ENCODE peak calls at places on chromosomes 4 and X, in seven cellular contexts. U is endothelial cell of umbilical vein, O is astrocyte of the spinal cord, F is left ventricle myocardium inferior, S is esophagus squamous epithelium, C is GM06990, A is BJ. L is an unnamed sample.

GRCh38 chr4:966266-967112 is 6.9 kb downstream of the DGKQ start:
- DNase-seq in U (no peak), O (no peak), F (no peak), S (no peak), C (no peak), A (no peak), L (no peak)

GRCh38 chr4:36493240-36493639 is 211.8 kb downstream of the DTHD1 start:
- DNase-seq in U (no peak), O (no peak), F (no peak), S (no peak), C (no peak), A (no peak), L (no peak)

GRCh38 chr4:133146574-133147198 is 2.4 kb upstream of the PCDH10 start:
- DNase-seq in U (peak), O (peak), F (no peak), S (no peak), C (no peak), A (no peak), L (peak)

GRCh38 chrX:69133561-69134542 is 31.4 kb downstream of the PJA1 start:
- DNase-seq in U (peak), O (peak), F (no peak), S (no peak), C (no peak), A (no peak), L (no peak)

GRCh38 chrX:48086119-48086518 is 14.7 kb upstream of the ZNF630 start:
- DNase-seq in U (no peak), O (no peak), F (no peak), S (no peak), C (no peak), A (no peak), L (no peak)

GRCh38 chrX:17174671-17175070 is 200.3 kb upstream of the NHS start:
- DNase-seq in U (no peak), O (no peak), F (peak), S (no peak), C (no peak), A (no peak), L (no peak)

GRCh38 chr4:128653514-128654420 is 155.7 kb upstream of the JADE1 start:
- DNase-seq in U (no peak), O (no peak), F (peak), S (no peak), C (no peak), A (no peak), L (no peak)

GRCh38 chr4:88659061-88659889 is 38.4 kb downstream of the NAP1L5 start:
- DNase-seq in U (peak), O (peak), F (no peak), S (no peak), C (no peak), A (no peak), L (peak)

GRCh38 chrX:45761920-45762319 is 561.2 kb upstream of the DIPK2B start:
- DNase-seq in U (no peak), O (no peak), F (no peak), S (no peak), C (no peak), A (no peak), L (no peak)

GRCh38 chr4:164441131-164441530 is 312.8 kb upstream of the SMIM31 start:
- DNase-seq in U (no peak), O (no peak), F (no peak), S (no peak), C (no peak), A (no peak), L (no peak)

GRCh38 chr4:137635108-137635507 is 102.8 kb upstream of the PCDH18 start:
- DNase-seq in U (no peak), O (no peak), F (no peak), S (no peak), C (no peak), A (no peak), L (no peak)

GRCh38 chrX:53093177-53093655 is 726 bp upstream of the KANTR start:
- DNase-seq in U (peak), O (peak), F (peak), S (no peak), C (peak), A (no peak), L (peak)

GRCh38 chr4:60757986-60758385 is 442.1 kb upstream of the ADGRL3 start:
- DNase-seq in U (no peak), O (peak), F (no peak), S (no peak), C (no peak), A (no peak), L (no peak)

GRCh38 chr4:98383431-98384106 is 122.4 kb downstream of the RAP1GDS1 start:
- DNase-seq in U (no peak), O (no peak), F (no peak), S (no peak), C (no peak), A (no peak), L (no peak)

GRCh38 chr4:139331185-139331584 is 28.9 kb upstream of the NDUFC1 start:
- DNase-seq in U (no peak), O (no peak), F (no peak), S (no peak), C (no peak), A (no peak), L (no peak)

GRCh38 chrX:24190500-24191156 is 41.1 kb downstream of the ZFX start:
- DNase-seq in U (no peak), O (peak), F (no peak), S (no peak), C (no peak), A (no peak), L (no peak)

GRCh38 chrX:71367396-71367795 is 1.2 kb downstream of the TAF1 start:
- DNase-seq in U (no peak), O (no peak), F (no peak), S (no peak), C (peak), A (no peak), L (no peak)

DNA sequence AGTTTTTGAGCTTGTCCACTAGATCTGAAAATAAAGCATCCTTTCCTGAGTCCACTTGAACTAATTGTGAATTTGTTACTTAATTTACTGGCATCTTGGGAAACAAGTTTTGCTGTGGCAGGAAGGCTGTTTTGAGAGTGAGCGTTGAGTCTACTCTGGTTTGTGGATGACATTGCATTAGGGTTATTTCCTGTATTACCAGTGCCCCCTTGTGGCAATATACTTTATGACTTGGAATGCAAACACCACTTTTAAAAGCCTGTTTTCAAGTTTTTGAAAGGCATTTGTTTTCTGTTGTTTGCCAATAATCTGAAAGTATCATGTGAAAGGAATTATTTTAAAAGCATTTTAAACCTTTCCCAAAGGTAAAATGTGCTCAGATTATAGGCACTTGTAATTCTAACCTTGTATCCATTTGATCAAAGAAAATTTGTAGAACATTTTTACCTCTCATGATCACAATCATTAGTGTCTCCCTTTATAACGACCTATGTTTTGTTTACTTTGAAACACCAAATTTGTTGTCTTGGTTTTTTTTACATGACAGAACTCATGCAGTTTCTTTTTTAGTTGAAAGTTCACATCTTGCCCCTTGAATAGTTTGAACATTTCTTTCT is 18.0 kb upstream of the CYP2U1 start:
- DNase-seq in U (peak), O (peak), F (no peak), S (no peak), C (peak), A (peak), L (peak)
- TF ChIP-seq CTCF in U (peak), O (peak), F (peak), S (peak), C (peak), A (peak), L (peak)

DNA sequence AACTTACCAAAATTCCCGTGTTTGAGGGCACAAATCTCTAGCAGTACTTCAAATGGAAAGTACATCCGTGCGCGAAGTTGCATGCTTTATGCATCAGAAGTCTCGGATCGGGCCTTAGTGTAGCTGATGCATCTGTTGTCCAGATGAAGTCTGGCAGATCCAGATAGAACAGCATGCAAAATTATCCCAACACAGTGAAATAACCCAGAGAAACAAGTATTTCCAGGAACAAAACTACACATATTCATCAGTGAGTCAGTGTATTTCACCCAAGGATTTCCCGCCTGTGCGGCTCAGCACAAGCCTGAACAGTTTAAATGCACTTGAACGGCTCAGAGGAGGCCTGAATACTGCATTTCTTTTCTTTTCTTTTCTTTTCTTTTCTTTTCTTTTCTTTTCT is 27.4 kb upstream of the CLDN24 start:
- DNase-seq in U (no peak), O (peak), F (no peak), S (no peak), C (no peak), A (peak), L (no peak)
- H3K4me3 ChIP-seq in U (no peak), O (no peak), F (no peak), S (peak), C (no peak), A (peak), L (no peak)

GRCh38 chrX:119721487-119721886 is 28.5 kb upstream of the SEPTIN6 start:
- DNase-seq in U (no peak), O (no peak), F (no peak), S (no peak), C (no peak), A (no peak), L (no peak)
- TF ChIP-seq CTCF in U (no peak), O (no peak), F (no peak), S (no peak), C (no peak), A (no peak), L (no peak)

GRCh38 chr4:173051697-173052096 is 116.9 kb upstream of the GALNT7 start:
- DNase-seq in U (peak), O (peak), F (no peak), S (no peak), C (no peak), A (peak), L (no peak)
- H3K4me3 ChIP-seq in U (no peak), O (no peak), F (peak), S (no peak), C (no peak), A (no peak), L (no peak)

DNA sequence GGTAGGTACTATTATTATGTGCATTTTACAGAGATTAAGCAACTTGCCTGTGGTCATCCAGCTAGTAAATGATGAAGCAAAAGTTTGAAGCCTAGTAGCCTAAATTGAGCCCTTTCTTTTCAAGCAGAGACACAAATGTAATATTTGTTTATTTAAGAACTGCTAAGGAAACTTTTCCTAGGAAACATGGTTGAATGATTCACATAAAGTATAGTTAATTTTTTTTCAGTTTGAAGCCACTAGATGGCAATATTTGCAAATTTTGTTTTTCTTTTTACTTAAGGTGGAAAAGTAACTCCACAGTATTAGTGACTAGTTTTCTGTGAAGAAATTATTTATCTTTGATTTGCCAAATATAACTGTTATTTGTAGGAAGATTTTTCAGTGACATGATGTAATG is 52.8 kb upstream of the ANKRD17 start:
- DNase-seq in U (peak), O (peak), F (no peak), S (no peak), C (no peak), A (no peak), L (peak)
- TF ChIP-seq CTCF in U (peak), O (peak), F (peak), S (peak), C (no peak), A (peak), L (peak)

DNA sequence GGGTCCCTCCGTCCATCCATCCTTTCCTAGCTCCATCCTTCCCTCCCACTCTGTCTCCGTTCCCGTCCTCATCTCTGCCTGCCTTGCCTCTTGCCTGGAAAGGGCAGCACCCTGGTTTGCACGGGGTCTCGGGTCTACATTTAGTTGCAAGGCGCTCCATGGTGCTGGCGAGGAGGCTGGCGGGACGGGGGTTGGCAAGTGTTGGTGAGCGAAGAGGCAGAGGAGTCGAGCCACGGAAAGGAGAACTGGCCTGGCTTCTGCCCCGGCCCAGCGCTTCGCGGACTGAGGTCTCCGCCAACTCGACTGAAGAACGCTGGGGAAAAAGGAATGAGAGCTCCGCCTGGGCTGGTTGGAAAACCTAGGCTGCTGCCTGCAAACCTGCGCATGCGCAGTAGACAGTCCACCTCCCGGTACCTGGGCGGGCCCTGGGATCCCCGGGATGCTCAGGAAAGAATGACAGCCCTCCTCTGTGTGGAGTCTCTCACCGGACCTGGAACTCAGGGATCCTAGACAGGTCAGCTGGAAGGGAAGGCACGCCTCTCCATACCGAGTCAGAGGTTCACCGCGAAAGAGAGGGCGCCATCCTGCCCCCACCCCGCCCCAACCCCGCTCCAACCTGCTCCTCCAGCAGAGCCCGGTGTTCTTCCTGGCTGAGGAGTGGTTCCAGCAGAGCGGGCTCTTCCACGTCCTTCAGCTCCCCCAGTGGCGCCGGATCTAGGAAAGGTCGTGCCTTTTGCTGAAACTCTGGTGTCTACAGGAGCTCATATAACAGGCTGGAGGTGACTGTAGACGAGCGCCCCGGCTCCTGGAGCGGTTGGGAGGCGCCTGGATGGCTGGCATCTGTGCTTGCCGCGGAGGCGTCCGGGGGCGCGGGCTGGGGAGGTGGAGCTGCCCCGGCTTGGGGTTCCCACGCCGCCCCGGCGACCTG is 6.0 kb downstream of the FRG2 start:
- DNase-seq in U (no peak), O (peak), F (no peak), S (no peak), C (no peak), A (no peak), L (no peak)
- H3K4me3 ChIP-seq in U (no peak), O (peak), F (peak), S (peak), C (no peak), A (no peak), L (no peak)

GRCh38 chrX:111608724-111609123 is 72.2 kb upstream of the ALG13 start:
- DNase-seq in U (no peak), O (no peak), F (no peak), S (no peak), C (no peak), A (no peak), L (no peak)
- TF ChIP-seq CTCF in U (no peak), O (no peak), F (no peak), S (no peak), C (no peak), A (no peak), L (no peak)